ENCODE peak calls at places on chromosomes 2 and 18, in six cellular contexts. A is non-pigmented ciliary epithelial cell, U is HFF-Myc, X is BE2C, T is mucosa of gallbladder, G is AG08396. Z is an unnamed sample.

GRCh38 chr2:241189093-241189855 is 797 bp downstream of the ANO7 start:
- DNase-seq in A (no peak), U (no peak), X (no peak), T (no peak), G (no peak), Z (no peak)

GRCh38 chr2:29110916-29111315 is 4.3 kb upstream of the CLIP4 start:
- DNase-seq in A (no peak), U (no peak), X (no peak), T (no peak), G (no peak), Z (no peak)

GRCh38 chr18:43129946-43130523 is 14.6 kb upstream of the RIT2 start:
- DNase-seq in A (no peak), U (peak), X (peak), T (no peak), G (no peak), Z (no peak)

GRCh38 chr2:31693882-31694281 is 113.1 kb upstream of the SRD5A2 start:
- DNase-seq in A (no peak), U (no peak), X (no peak), T (no peak), G (no peak), Z (no peak)

GRCh38 chr2:163812926-163813520 is 77.2 kb upstream of the FIGN start:
- DNase-seq in A (no peak), U (no peak), X (no peak), T (no peak), G (no peak), Z (no peak)

GRCh38 chr2:140454717-140455116 is 1674.5 kb upstream of the NXPH2 start:
- DNase-seq in A (peak), U (peak), X (no peak), T (no peak), G (peak), Z (peak)

GRCh38 chr2:33321236-33321731 is 155.2 kb upstream of the RASGRP3 start:
- DNase-seq in A (peak), U (peak), X (no peak), T (no peak), G (peak), Z (no peak)

GRCh38 chr18:27605107-27605834 is 420.2 kb upstream of the CHST9 start:
- DNase-seq in A (peak), U (peak), X (peak), T (peak), G (peak), Z (peak)